ENCODE peak calls at places on chromosomes 2 and 18, in nine cellular contexts. M, G, V, N, W, U, T, D and O are unnamed samples. For H3K4me1, the result is how much of the 10 kb centered on the place peaks cover.

GRCh38 chr2:64859208-64860161 is 129.7 kb upstream of the SLC1A4 start:
- DNase-seq in D (peak), U (peak), M (peak), T (peak), N (peak), G (peak), V (peak), W (peak), O (peak)

GRCh38 chr18:34929336-34929780 is 111.9 kb upstream of the MAPRE2 start:
- DNase-seq in D (no peak), G (no peak), V (no peak), U (peak), N (no peak), T (no peak), M (peak), W (no peak), O (no peak)

GRCh38 chr2:42999856-43000241 is 207.5 kb upstream of the HAAO start:
- DNase-seq in D (no peak), M (no peak), G (no peak), T (no peak), W (peak), U (no peak), V (no peak), N (no peak), O (no peak)

GRCh38 chr2:1688161-1688560 is 56.2 kb downstream of the PXDN start:
- DNase-seq in T (no peak), W (no peak), V (no peak), U (no peak), D (no peak), G (no peak), N (no peak), M (no peak), O (no peak)

GRCh38 chr2:59395119-59395518 is 1154.0 kb upstream of the FANCL start:
- DNase-seq in U (no peak), V (no peak), W (no peak), D (peak), G (no peak), M (no peak), N (no peak), T (no peak), O (no peak)

GRCh38 chr2:236293241-236293810 is 29.1 kb upstream of the ASB18 start:
- DNase-seq in M (no peak), G (no peak), W (no peak), D (no peak), N (no peak), V (no peak), U (no peak), T (no peak), O (no peak)

GRCh38 chr2:180644709-180645108 is 335.7 kb upstream of the UBE2E3 start:
- DNase-seq in U (no peak), D (no peak), W (peak), G (no peak), M (no peak), T (no peak), N (no peak), V (no peak), O (no peak)

GRCh38 chr18:49812321-49813070 is 837 bp downstream of the ACAA2 start:
- DNase-seq in V (no peak), M (no peak), T (no peak), W (no peak), G (no peak), N (no peak), U (no peak), D (no peak), O (no peak)

GRCh38 chr2:105388971-105389381 is 9.9 kb downstream of the FHL2 start:
- DNase-seq in N (no peak), M (no peak), D (no peak), V (no peak), W (no peak), U (no peak), T (no peak), G (no peak), O (no peak)

DNA sequence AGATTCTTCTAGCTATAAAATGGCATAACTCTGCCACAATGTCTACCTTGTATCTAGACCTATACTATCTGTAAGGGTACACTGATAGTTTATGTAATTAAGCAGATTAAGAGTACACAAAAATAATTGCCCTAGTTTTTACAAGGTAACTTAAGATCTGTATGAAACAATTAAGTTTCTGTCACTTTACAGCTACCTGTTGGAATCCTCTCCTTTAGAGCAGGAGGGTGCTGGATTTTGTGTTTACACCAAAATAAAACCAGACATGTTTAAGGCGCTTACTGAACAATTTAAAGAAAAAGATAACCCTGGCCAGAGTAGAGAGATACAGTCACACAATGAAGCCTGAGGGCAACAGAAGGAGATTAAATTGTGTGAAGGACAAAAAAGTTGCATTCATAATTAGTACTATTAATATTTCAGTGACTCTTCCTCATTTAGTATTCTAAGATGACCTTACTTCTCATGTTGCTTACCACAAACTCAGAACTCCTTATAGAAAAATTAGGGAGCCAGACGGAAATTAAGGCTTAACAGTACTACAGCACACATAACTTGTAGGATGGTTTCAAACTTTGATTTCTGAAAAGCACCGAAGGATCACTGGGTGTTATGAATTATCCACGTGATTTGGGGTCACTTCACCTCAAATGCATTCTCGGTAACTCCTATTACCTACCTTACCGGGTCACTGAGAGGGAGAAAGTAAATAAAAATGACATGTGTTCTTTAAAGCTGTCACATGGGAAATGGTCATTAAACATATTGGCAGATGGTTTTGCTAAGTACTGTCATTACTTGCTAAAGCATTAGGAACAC is 1.0 kb downstream of the DARS1 start:
- DNase-seq in G (no peak), T (no peak), W (no peak), M (no peak), D (no peak), U (no peak), V (no peak), N (no peak), O (no peak)
- H3K4me1 ChIP-seq in G (under half), T (under half), W (under half), M (under half), D (under half), U (under half), V (under half), N (under half), O (under half)

GRCh38 chr18:62957885-62958472 is 242.6 kb downstream of the PHLPP1 start:
- DNase-seq in U (no peak), M (no peak), N (no peak), V (peak), G (peak), T (peak), D (peak), W (peak), O (no peak)
- TF ChIP-seq CTCF in U (peak), M (peak), N (peak), V (peak), G (peak), T (peak), D (peak), W (peak), O (peak)

DNA sequence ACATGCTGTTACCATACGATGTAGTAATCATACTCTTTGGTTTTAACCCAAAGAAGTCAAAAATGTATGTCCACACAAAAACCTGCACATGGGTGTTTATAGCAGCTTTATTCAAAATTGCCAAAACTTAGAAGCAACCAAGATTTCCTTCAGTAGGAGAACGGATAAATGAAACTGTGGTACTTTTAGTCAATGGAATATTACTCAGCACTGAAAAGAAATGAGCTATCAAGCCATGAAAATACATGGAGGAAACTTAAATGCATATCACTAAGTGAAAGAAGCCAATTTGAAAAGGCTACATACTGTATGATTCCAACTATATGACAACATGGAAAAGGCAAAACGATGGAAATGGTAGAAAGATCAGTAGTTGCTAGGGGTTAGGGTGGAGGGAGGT is 86.6 kb downstream of the HNRNPLL start:
- DNase-seq in D (no peak), V (no peak), W (no peak), U (no peak), T (no peak), N (no peak), M (no peak), G (no peak), O (no peak)
- H3K27ac ChIP-seq in D (no peak), V (no peak), W (no peak), U (no peak), T (peak), N (peak), M (peak), G (peak), O (peak)

GRCh38 chr2:109350526-109350925 is 221.5 kb downstream of the SH3RF3 start:
- DNase-seq in N (no peak), T (no peak), M (no peak), D (no peak), V (no peak), G (no peak), W (no peak), U (no peak), O (no peak)

GRCh38 chr2:109348190-109348589 is 219.2 kb downstream of the SH3RF3 start:
- DNase-seq in U (no peak), G (no peak), V (no peak), W (no peak), D (no peak), T (no peak), N (no peak), M (no peak), O (no peak)

GRCh38 chr2:109349555-109350430 is 220.8 kb downstream of the SH3RF3 start:
- DNase-seq in T (no peak), U (no peak), W (no peak), G (no peak), V (peak), D (no peak), M (no peak), N (no peak), O (no peak)

GRCh38 chr2:109347626-109348025 is 218.6 kb downstream of the SH3RF3 start:
- DNase-seq in M (no peak), W (no peak), T (no peak), G (no peak), V (no peak), D (no peak), U (no peak), N (no peak), O (no peak)

DNA sequence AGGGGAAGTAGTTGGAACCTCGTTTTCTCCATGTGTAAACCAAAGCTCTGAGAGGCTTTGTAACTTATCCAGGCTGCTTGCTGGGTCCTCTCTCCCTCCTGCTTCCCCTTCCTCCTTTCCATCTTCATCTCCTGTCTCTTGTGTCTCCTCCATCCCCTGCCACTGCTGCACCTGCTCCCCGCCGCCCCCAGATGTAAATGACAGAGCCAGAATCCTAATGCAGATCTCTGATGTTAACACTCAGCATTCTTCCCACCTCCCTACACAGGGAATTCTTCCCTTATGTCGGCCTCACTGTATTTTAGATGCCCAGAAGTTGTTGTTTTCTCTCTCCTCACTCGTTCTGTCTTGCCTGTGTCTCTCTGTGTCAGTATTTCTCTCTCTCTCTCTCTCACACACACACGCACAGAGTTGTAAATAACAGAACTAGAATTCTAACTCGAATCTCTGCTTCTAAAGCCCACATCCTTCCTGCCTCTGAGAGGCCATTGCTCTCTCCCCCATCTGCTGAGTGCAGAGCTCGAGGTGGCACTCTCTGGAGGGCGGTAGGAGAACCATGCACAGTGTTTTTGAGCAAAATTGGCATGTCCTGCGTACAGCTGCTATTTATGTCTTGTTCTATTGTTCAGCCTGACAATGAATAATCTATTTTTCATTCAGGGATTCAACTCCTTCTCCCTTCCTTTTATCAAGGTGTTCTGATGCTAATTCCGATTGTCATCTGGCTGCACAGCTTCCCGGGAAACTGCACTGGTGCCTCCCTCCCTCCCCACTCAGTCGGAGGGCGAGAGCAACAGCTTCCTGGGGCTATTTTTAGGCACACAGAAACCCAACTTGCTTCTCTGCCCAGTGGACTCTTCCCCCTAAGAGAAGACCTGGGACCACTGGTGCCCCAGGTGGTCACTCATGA is 219.9 kb downstream of the SH3RF3 start:
- DNase-seq in G (no peak), W (no peak), N (no peak), U (no peak), V (peak), T (no peak), D (no peak), M (no peak), O (no peak)
- H3K4me1 ChIP-seq in G (under half), W (under half), N (under half), U (under half), V (under half), T (under half), D (under half), M (under half), O (under half)